ENCODE peak calls at places on chromosome 2, in seven cellular contexts. O is stomach, I is left ventricle myocardium inferior, A is H9, F is uterus, M is tibial artery, N is mesenchymal stem cell. C is an unnamed sample. For H3K4me1, the result is how much of the 10 kb centered on the place peaks cover.

GRCh38 chr2:162029287-162029901 is 44.6 kb downstream of the DPP4 start:
- DNase-seq in F (peak), O (peak), N (no peak), I (peak), M (no peak), A (no peak), C (no peak)

GRCh38 chr2:6917761-6918421 is 679 bp downstream of the RNF144A start:
- DNase-seq in N (peak), F (peak), O (no peak), I (peak), M (no peak), A (peak), C (no peak)

GRCh38 chr2:132941296-132942020 is 271.5 kb upstream of the LYPD1 start:
- DNase-seq in F (no peak), N (no peak), M (no peak), I (no peak), A (no peak), O (no peak), C (no peak)

GRCh38 chr2:15748736-15749323 is 157.2 kb downstream of the DDX1 start:
- DNase-seq in F (no peak), M (no peak), A (peak), N (peak), I (no peak), O (peak), C (no peak)

GRCh38 chr2:202542142-202542541 is 92.6 kb upstream of the FAM117B start:
- DNase-seq in N (no peak), I (no peak), M (no peak), A (no peak), O (no peak), F (no peak), C (no peak)

GRCh38 chr2:206845877-206846276 is 80.5 kb downstream of the FASTKD2 start:
- DNase-seq in I (no peak), M (no peak), O (no peak), F (no peak), A (no peak), N (no peak), C (no peak)

GRCh38 chr2:99278793-99279291 is 22.2 kb downstream of the LYG1 start:
- DNase-seq in A (no peak), N (peak), M (no peak), F (no peak), I (no peak), O (no peak), C (no peak)

GRCh38 chr2:213995400-213996105 is 415.3 kb upstream of the VWC2L start:
- DNase-seq in F (no peak), M (no peak), I (no peak), O (no peak), N (peak), A (no peak), C (no peak)

GRCh38 chr2:207432471-207432870 is 97.3 kb upstream of the CREB1 start:
- DNase-seq in N (peak), O (no peak), A (no peak), F (no peak), I (no peak), M (no peak), C (no peak)

GRCh38 chr2:36380624-36381481 is 25.3 kb downstream of the CRIM1 start:
- DNase-seq in O (no peak), A (peak), N (peak), M (peak), F (no peak), I (peak), C (no peak)

GRCh38 chr2:131105156-131105949 is at the start of gene PLEKHB2:
- DNase-seq in O (peak), A (peak), I (peak), N (peak), M (peak), F (peak), C (peak)

GRCh38 chr2:211745295-211746097 is 793.1 kb downstream of the ERBB4 start:
- DNase-seq in O (peak), N (peak), A (peak), F (no peak), I (no peak), M (no peak), C (no peak)

GRCh38 chr2:170972508-170973224 is 43.6 kb downstream of the GORASP2 start:
- DNase-seq in A (no peak), N (no peak), O (no peak), I (no peak), M (no peak), F (no peak), C (no peak)

GRCh38 chr2:169415233-169415748 is 53.0 kb upstream of the LRP2 start:
- DNase-seq in O (no peak), F (no peak), A (no peak), N (no peak), I (no peak), M (no peak), C (no peak)

GRCh38 chr2:10157293-10157692 is 34.8 kb downstream of the RRM2 start:
- DNase-seq in O (no peak), A (no peak), N (no peak), I (no peak), M (no peak), F (no peak), C (no peak)

GRCh38 chr2:105757361-105757933 is 12.7 kb downstream of the NCK2 start:
- DNase-seq in O (no peak), N (no peak), M (no peak), I (no peak), F (no peak), A (no peak), C (no peak)

GRCh38 chr2:12720752-12721151 is 4.0 kb downstream of the TRIB2 start:
- DNase-seq in N (no peak), O (no peak), I (no peak), A (no peak), M (no peak), F (no peak), C (no peak)

GRCh38 chr2:214410918-214411554 is at the start of gene VWC2L:
- DNase-seq in I (peak), O (peak), M (peak), A (peak), F (peak), N (peak), C (no peak)

GRCh38 chr2:154681741-154682140 is 16.8 kb upstream of the KCNJ3 start:
- DNase-seq in I (no peak), A (no peak), F (no peak), O (no peak), N (no peak), M (no peak), C (no peak)

GRCh38 chr2:157504623-157505022 is 60.7 kb upstream of the CYTIP start:
- DNase-seq in I (no peak), A (no peak), O (no peak), M (no peak), N (no peak), F (no peak), C (no peak)

GRCh38 chr2:106192752-106193490 is 1.2 kb downstream of the UXS1 start:
- DNase-seq in I (no peak), A (no peak), O (no peak), F (peak), N (peak), M (no peak), C (no peak)

GRCh38 chr2:53234548-53234903 is 533.1 kb upstream of the CHAC2 start:
- DNase-seq in M (no peak), F (no peak), I (no peak), A (peak), N (no peak), O (no peak), C (no peak)

GRCh38 chr2:233255151-233255550 is 3.7 kb downstream of the ATG16L1 start:
- DNase-seq in A (no peak), F (no peak), I (no peak), O (no peak), M (no peak), N (no peak), C (no peak)

GRCh38 chr2:112958428-112959108 is 19.2 kb upstream of the IL36G start:
- DNase-seq in O (no peak), M (no peak), F (no peak), N (peak), I (no peak), A (peak), C (no peak)

GRCh38 chr2:165057308-165057707 is 102.0 kb upstream of the SLC38A11 start:
- DNase-seq in A (no peak), N (no peak), O (no peak), M (no peak), I (no peak), F (no peak), C (no peak)

GRCh38 chr2:154375625-154376020 is 322.9 kb upstream of the KCNJ3 start:
- DNase-seq in M (no peak), N (peak), O (no peak), F (no peak), A (no peak), I (no peak), C (no peak)

GRCh38 chr2:198143793-198144192 is 339.4 kb downstream of the PLCL1 start:
- DNase-seq in M (no peak), N (no peak), O (no peak), F (no peak), I (no peak), A (no peak), C (no peak)

DNA sequence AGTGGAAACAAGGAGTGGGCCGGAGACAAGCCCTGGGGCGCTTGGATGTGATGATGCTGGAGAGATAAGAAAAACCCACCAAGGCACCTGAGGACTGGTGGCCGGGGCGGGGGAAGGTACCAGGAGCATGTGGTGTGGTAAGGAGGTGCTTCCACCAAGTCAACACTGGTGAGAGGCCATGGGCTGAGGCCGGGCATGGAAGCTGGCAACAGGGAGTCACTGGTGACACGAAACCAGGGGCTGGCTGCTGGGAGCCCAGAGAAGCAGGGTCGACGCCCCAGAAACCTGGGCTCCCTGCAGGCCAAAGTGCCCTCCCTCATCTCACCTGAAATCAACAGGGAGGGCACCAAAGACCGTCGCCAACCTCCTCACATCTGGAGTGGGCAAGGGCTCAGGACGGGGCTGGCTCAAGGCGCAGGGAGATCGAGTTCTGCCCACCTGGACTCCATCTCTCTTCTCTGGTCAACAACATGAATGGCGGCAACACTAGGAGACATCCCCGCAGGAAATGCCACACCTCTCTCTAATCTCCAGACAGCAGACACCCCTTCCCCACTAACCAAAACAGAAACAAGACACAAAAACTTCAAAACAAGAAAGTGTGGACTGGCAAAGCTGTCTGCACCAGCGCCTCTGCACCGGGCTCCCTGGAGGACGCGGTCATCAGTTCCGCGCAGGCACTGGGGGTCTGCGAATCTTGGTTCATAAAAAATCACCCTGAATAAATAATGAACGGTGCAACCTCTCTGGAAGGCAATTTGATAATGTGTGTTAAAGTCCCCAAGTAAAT is 185.5 kb downstream of the HDAC4 start:
- DNase-seq in M (no peak), F (no peak), I (no peak), O (no peak), A (no peak), N (no peak), C (no peak)
- H3K4me1 ChIP-seq in M (under half), F (under half), I (half or more), O (half or more), A (under half), N (under half), C (under half)

DNA sequence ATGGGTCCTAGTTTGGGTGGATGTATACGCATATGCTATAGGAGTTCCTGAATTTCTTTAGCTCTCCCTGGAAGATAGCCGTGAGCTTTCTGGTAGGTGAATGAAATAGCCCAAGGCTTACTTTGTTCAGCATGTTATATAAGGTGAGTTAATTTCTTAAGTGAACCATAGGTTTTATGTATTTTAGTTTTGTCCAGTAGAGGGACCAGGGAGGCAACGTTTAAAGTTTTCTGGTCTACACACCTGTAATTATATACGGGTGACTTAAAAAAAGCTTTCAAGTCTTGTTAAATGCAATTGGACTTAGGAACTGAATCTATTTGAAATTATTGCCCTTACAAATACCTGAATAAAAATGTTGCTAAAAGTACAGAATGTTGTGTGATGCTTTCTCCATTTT is 402.5 kb upstream of the DDX18 start:
- DNase-seq in A (no peak), F (no peak), N (no peak), M (no peak), O (no peak), I (no peak), C (no peak)
- H3K4me1 ChIP-seq in A (under half), F (under half), N (under half), M (under half), O (under half), I (under half), C (under half)

GRCh38 chr2:955829-956731 is 5.4 kb downstream of the SNTG2 start:
- DNase-seq in N (no peak), M (no peak), A (peak), O (no peak), F (no peak), I (no peak), C (no peak)
- H3K4me1 ChIP-seq in N (under half), M (under half), A (under half), O (under half), F (under half), I (under half), C (under half)

DNA sequence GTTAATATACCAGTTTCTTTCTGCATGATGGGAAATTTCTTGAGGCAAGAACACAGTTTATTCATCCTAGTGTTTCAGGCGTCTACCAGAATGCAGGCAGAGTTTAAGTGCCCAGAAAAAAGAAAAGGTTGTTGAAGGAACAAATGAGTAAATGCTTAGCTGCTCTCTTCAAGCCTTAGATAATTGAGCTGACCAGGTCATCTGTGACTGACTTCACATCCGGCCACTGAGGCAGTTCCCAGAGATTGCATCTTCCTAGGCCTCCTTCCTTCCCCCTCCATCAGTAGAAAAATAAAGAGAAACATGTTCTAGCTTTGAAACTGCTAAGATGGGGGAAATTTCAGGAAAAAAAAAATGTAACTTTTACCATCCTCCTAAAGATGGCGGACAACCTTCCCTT is 9.4 kb upstream of the TMEM163 start:
- DNase-seq in M (no peak), O (no peak), N (no peak), I (no peak), A (no peak), F (no peak), C (no peak)
- H3K4me1 ChIP-seq in M (under half), O (under half), N (under half), I (under half), A (under half), F (under half), C (under half)

GRCh38 chr2:216344958-216345315 is 27.3 kb downstream of the MARCHF4 start:
- DNase-seq in A (no peak), F (no peak), M (no peak), I (no peak), N (peak), O (no peak), C (no peak)
- H3K4me1 ChIP-seq in A (under half), F (under half), M (under half), I (under half), N (under half), O (under half), C (under half)

GRCh38 chr2:37827911-37828411 is 97.1 kb upstream of the RMDN2 start:
- DNase-seq in N (peak), M (no peak), A (no peak), O (no peak), I (no peak), F (no peak), C (no peak)
- H3K4me1 ChIP-seq in N (under half), M (under half), A (under half), O (under half), I (under half), F (under half), C (under half)

DNA sequence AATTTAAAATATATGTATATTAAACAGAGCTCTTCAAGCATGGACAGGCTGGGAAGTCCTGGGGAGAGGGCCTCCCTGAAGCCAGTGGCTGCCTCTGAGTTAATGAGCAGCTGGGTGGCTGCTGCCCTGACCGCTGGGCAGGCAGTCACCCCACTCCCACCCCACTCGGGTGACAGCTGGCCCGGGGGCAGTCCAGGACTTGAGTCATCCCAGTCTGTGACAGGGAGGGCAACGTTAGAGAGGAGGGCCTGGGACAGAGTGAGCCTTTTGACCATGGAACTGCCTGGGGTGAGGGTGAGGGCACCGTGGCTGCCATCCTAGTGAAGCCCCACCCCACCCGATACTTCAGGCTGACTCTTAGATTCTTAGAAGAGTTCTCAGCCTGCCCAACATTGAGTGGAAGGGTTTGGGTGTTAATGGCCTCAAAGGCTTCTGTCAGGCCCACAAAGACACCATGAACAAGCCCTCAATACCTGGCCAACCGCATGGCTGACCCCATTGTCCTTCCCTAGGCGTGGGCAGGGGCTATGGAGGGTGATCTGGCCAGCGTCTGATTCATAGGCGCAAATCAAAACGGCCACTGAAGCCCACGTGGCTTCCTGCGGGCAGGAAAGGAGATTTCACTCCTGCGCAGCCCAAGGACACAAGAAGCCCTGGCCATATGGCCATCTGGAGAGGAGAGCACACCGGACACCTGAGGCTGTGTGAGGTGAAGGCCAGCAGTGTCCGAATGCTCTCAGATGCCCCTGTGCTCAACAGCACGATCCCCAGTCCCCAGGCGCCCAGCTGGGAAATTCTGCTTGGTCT is 47.5 kb downstream of the MRPS5 start:
- DNase-seq in N (no peak), F (no peak), O (no peak), M (no peak), I (no peak), A (no peak), C (no peak)
- H3K4me1 ChIP-seq in N (under half), F (under half), O (under half), M (under half), I (under half), A (under half), C (under half)

GRCh38 chr2:101751875-101752619 is 54.5 kb downstream of the MAP4K4 start:
- DNase-seq in N (no peak), A (no peak), M (no peak), F (no peak), I (no peak), O (no peak), C (no peak)

GRCh38 chr2:101750688-101751087 is 53.2 kb downstream of the MAP4K4 start:
- DNase-seq in A (no peak), F (no peak), M (no peak), N (no peak), O (no peak), I (no peak), C (no peak)

GRCh38 chr2:101752708-101753107 is 55.2 kb downstream of the MAP4K4 start:
- DNase-seq in A (no peak), M (no peak), I (no peak), O (peak), F (no peak), N (no peak), C (no peak)

GRCh38 chr2:101753207-101753616 is 55.7 kb downstream of the MAP4K4 start:
- DNase-seq in F (no peak), O (no peak), M (no peak), A (no peak), I (no peak), N (no peak), C (no peak)

DNA sequence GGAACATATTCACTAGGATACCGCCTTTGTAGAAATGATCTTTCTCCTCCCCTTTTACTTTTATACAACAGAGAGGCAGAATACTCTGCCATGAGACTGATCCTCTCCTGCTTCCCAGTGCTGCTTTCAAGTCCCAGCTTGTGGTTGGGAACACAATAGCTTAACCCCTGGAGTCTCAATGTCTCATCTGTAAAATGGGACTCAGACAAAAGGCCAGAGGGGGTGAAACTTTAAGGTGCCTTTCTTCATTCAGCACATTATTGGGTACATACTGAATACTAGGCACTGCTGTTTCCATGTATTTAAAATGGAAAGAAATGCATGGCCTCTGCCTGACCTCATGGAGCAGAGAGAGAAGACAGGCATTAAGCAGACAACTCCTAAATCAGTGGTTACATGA is 53.8 kb downstream of the MAP4K4 start:
- DNase-seq in N (no peak), A (no peak), F (no peak), M (no peak), I (no peak), O (no peak), C (no peak)
- H3K4me1 ChIP-seq in N (under half), A (under half), F (under half), M (under half), I (half or more), O (half or more), C (under half)

C was measured in ascending aorta.